ENCODE peak calls at places on chromosomes 4 and X, in seven cellular contexts. B is AG04450, T is fibroblast of the conjunctiva, O is activated T-cell treated with anti-CD3 and anti-CD28 coated beads for 1 hour, X is AG10803, D is GM06990, A is astrocyte of the spinal cord. N is an unnamed sample.

GRCh38 chr4:41384992-41385391 is 128.3 kb downstream of the UCHL1 start:
- DNase-seq in B (no peak), T (no peak), O (no peak), X (no peak), D (no peak), A (no peak), N (no peak)

GRCh38 chr4:54661686-54662085 is 3.9 kb downstream of the KIT start:
- DNase-seq in B (no peak), T (peak; percentile 90), O (no peak), X (peak; percentile 95), D (no peak), A (peak; percentile 88), N (no peak)

GRCh38 chrX:107724653-107725052 is 50.9 kb downstream of the TSC22D3 start:
- DNase-seq in B (no peak), T (no peak), O (no peak), X (no peak), D (no peak), A (no peak), N (no peak)

GRCh38 chr4:70182517-70183167 is 12.9 kb upstream of the ODAM start:
- DNase-seq in B (no peak), T (no peak), O (no peak), X (no peak), D (no peak), A (no peak), N (no peak)

GRCh38 chr4:13656569-13656988 is 29.1 kb upstream of the BOD1L1 start:
- DNase-seq in B (peak; percentile 49), T (peak; percentile 65), O (peak; percentile 64), X (peak; percentile 65), D (peak; percentile 23), A (peak; percentile 85), N (peak; percentile 61)

GRCh38 chrX:63754141-63754859 is 30.7 kb downstream of the ARHGEF9 start:
- DNase-seq in B (no peak), T (no peak), O (peak; percentile 3), X (peak; percentile 12), D (no peak), A (peak; percentile 7), N (no peak)

GRCh38 chrX:132023117-132023895 is at the start of gene STK26:
- DNase-seq in B (no peak), T (peak; percentile 31), O (peak; percentile 51), X (peak; percentile 40), D (peak; percentile 86), A (peak; percentile 44), N (peak; percentile 78)

GRCh38 chr4:7328913-7329638 is 105.7 kb downstream of the PSAPL1 start:
- DNase-seq in B (peak; percentile 8), T (no peak), O (no peak), X (peak; percentile 81), D (no peak), A (peak; percentile 77), N (no peak)

GRCh38 chr4:105198541-105198940 is 51.9 kb downstream of the TET2 start:
- DNase-seq in B (no peak), T (no peak), O (no peak), X (peak; percentile 66), D (no peak), A (no peak), N (no peak)